ENCODE peak calls at places on chromosomes 5 and 9, in five cellular contexts. X, D, T, V and U are unnamed samples.
A peak's percentile ranks its signal among the peaks of the same experiment; 100 is the strongest.

GRCh38 chr5:80711938-80712337 is 57.2 kb upstream of the DHFR start:
- DNase-seq in X (no peak), T (no peak), D (peak; percentile 6), V (no peak), U (no peak)

GRCh38 chr5:74009502-74009901 is 383.5 kb downstream of the ARHGEF28 start:
- DNase-seq in T (no peak), X (no peak), D (no peak), V (no peak), U (no peak)

GRCh38 chr5:132489871-132490483 is 596 bp downstream of the IRF1 start:
- DNase-seq in V (peak; percentile 70), T (peak; percentile 91), X (no peak), D (peak; percentile 57), U (peak; percentile 20)

GRCh38 chr5:74895906-74896305 is 29.7 kb upstream of the FAM169A start:
- DNase-seq in T (no peak), V (no peak), D (peak; percentile 49), X (no peak), U (peak; percentile 59)

GRCh38 chr9:99231708-99232107 is 9.6 kb downstream of the SEC61B start:
- DNase-seq in T (no peak), X (no peak), D (no peak), V (peak; percentile 58), U (no peak)

GRCh38 chr9:89923961-89924504 is 319.2 kb downstream of the GADD45G start:
- DNase-seq in X (no peak), T (no peak), V (peak; percentile 3), D (no peak), U (no peak)

GRCh38 chr5:154517181-154517580 is 39.2 kb upstream of the HAND1 start:
- DNase-seq in D (no peak), V (no peak), X (no peak), T (no peak), U (no peak)

GRCh38 chr5:123000731-123001130 is 35.8 kb downstream of the PPIC start:
- DNase-seq in X (peak; percentile 69), T (no peak), D (no peak), V (no peak), U (no peak)

GRCh38 chr9:23789529-23790254 is 36.3 kb downstream of the ELAVL2 start:
- DNase-seq in T (no peak), D (no peak), V (no peak), X (no peak), U (no peak)

GRCh38 chr9:13860019-13860418 is 453.9 kb downstream of the NFIB start:
- DNase-seq in V (no peak), T (no peak), D (peak; percentile 20), X (no peak), U (no peak)

GRCh38 chr5:157342822-157343402 is 77.0 kb downstream of the CYFIP2 start:
- DNase-seq in D (no peak), V (peak; percentile 40), T (no peak), X (no peak), U (no peak)

GRCh38 chr9:37944671-37945481 is 40.9 kb upstream of the SLC25A51 start:
- DNase-seq in V (no peak), X (no peak), T (no peak), D (no peak), U (no peak)

GRCh38 chr9:115117999-115118470 is at the start of gene TNC:
- DNase-seq in D (peak; percentile 93), X (peak; percentile 57), V (no peak), T (peak; percentile 85), U (no peak)

GRCh38 chr5:71645030-71645429 is 57.9 kb downstream of the MCCC2 start:
- DNase-seq in D (no peak), T (no peak), V (no peak), X (no peak), U (no peak)

GRCh38 chr5:116542619-116543018 is 32.0 kb downstream of the SEMA6A start:
- DNase-seq in D (no peak), V (no peak), T (no peak), X (no peak), U (no peak)

GRCh38 chr9:90379771-90380170 is 262.9 kb downstream of the DIRAS2 start:
- DNase-seq in D (no peak), T (no peak), V (no peak), X (no peak), U (no peak)

GRCh38 chr5:154196955-154197652 is 6.6 kb downstream of the GALNT10 start:
- DNase-seq in V (peak; percentile 14), T (no peak), D (no peak), X (no peak), U (no peak)

GRCh38 chr5:24161559-24161958 is 483.2 kb downstream of the CDH10 start:
- DNase-seq in D (no peak), T (no peak), V (no peak), X (no peak), U (no peak)

GRCh38 chr5:180471866-180472265 is 22.3 kb upstream of the CNOT6 start:
- DNase-seq in V (no peak), D (no peak), X (no peak), T (no peak), U (no peak)

GRCh38 chr9:92721548-92721947 is 43.1 kb downstream of the BICD2 start:
- DNase-seq in D (no peak), T (no peak), X (no peak), V (no peak), U (no peak)

GRCh38 chr5:125485003-125485641 is 738.7 kb upstream of the ZNF608 start:
- DNase-seq in V (no peak), T (no peak), D (peak; percentile 99), X (no peak), U (peak; percentile 98)

GRCh38 chr9:109507421-109507838 is 9.3 kb upstream of the PTPN3 start:
- DNase-seq in T (no peak), D (peak; percentile 76), X (no peak), V (no peak), U (peak; percentile 17)

GRCh38 chr5:175621971-175622370 is 35.9 kb upstream of the HRH2 start:
- DNase-seq in X (no peak), V (no peak), D (no peak), T (no peak), U (no peak)

GRCh38 chr5:176774216-176775171 is 35.9 kb upstream of the UNC5A start:
- DNase-seq in V (no peak), X (no peak), D (no peak), T (no peak), U (no peak)

GRCh38 chr5:127298623-127299022 is 8.0 kb downstream of the MEGF10 start:
- DNase-seq in D (no peak), V (no peak), T (no peak), X (no peak), U (no peak)

GRCh38 chr5:111703662-111704061 is 53.3 kb downstream of the NREP start:
- DNase-seq in T (no peak), X (no peak), V (peak; percentile 93), D (no peak), U (no peak)